ENCODE peak calls at places on chromosomes 1 and 21, in four cellular contexts. F is EL; C is pulmonary artery endothelial cell; D is effector CD4-positive, alpha-beta T cell. G is an unnamed sample.

GRCh38 chr1:197485790-197486189 is 217.7 kb downstream of the CRB1 start:
- DNase-seq in D (no peak), C (no peak), F (peak; percentile 5), G (no peak)

GRCh38 chr1:66598670-66599069 is 64.7 kb downstream of the SGIP1 start:
- DNase-seq in D (no peak), C (peak; percentile 7), F (peak; percentile 90), G (peak; percentile 90)

GRCh38 chr1:43774359-43774758 is 67.0 kb downstream of the ST3GAL3 start:
- DNase-seq in D (no peak), F (peak; percentile 81), C (no peak), G (peak; percentile 78)

GRCh38 chr1:202599669-202600431 is 110.4 kb downstream of the SYT2 start:
- DNase-seq in F (peak; percentile 83), D (no peak), C (peak; percentile 50), G (peak; percentile 85)

GRCh38 chr1:41314781-41315481 is 46.3 kb upstream of the FOXO6 start:
- DNase-seq in D (no peak), F (peak; percentile 31), C (no peak), G (peak; percentile 27)

GRCh38 chr21:35284199-35284598 is 235.1 kb upstream of the RUNX1 start:
- DNase-seq in F (no peak), D (no peak), C (no peak), G (no peak)

GRCh38 chr21:42845296-42845965 is 33.9 kb downstream of the WDR4 start:
- DNase-seq in C (no peak), D (no peak), F (no peak), G (no peak)

GRCh38 chr1:215394084-215394991 is 172.8 kb upstream of the KCTD3 start:
- DNase-seq in F (no peak), D (no peak), C (no peak), G (no peak)

GRCh38 chr1:116502915-116503314 is 67.9 kb downstream of the CD58 start:
- DNase-seq in D (no peak), C (no peak), F (no peak), G (no peak)

GRCh38 chr21:37546949-37547614 is 180.5 kb downstream of the DYRK1A start:
- DNase-seq in C (no peak), D (no peak), F (peak; percentile 43), G (no peak)

GRCh38 chr1:223221686-223222085 is 78.6 kb upstream of the TLR5 start:
- DNase-seq in C (no peak), D (no peak), F (no peak), G (no peak)

GRCh38 chr1:17531682-17532487 is 7.6 kb upstream of the ARHGEF10L start:
- DNase-seq in F (no peak), C (no peak), D (no peak), G (no peak)

GRCh38 chr1:46489169-46489637 is 433 bp upstream of the DMBX1 start:
- DNase-seq in F (no peak), C (no peak), D (no peak), G (no peak)

GRCh38 chr1:214708321-214708960 is 105.4 kb downstream of the CENPF start:
- DNase-seq in D (no peak), F (no peak), C (no peak), G (peak; percentile 57)

GRCh38 chr1:212110617-212111016 is 75.1 kb downstream of the DTL start:
- DNase-seq in F (no peak), D (no peak), C (no peak), G (no peak)

GRCh38 chr1:59107516-59107915 is 189.4 kb upstream of the FGGY start:
- DNase-seq in F (no peak), C (no peak), D (no peak), G (no peak)

GRCh38 chr1:28775121-28775942 is 36.6 kb upstream of the OPRD1 start:
- DNase-seq in D (peak; percentile 51), C (no peak), F (no peak), G (no peak)

GRCh38 chr1:7755448-7755847 is 15.6 kb upstream of the VAMP3 start:
- DNase-seq in F (peak; percentile 17), C (no peak), D (no peak), G (peak; percentile 51)

GRCh38 chr1:41102208-41102607 is 80.7 kb upstream of the SLFNL1 start:
- DNase-seq in D (no peak), F (peak; percentile 93), C (peak; percentile 88), G (peak; percentile 27)

GRCh38 chr21:35178812-35179211 is 129.7 kb upstream of the RUNX1 start:
- DNase-seq in F (peak; percentile 71), C (no peak), D (no peak), G (peak; percentile 89)

GRCh38 chr1:119918301-119918700 is 22.0 kb upstream of the ADAM30 start:
- DNase-seq in F (no peak), D (no peak), C (no peak), G (no peak)

GRCh38 chr1:197928849-197929336 is 11.7 kb downstream of the LHX9 start:
- DNase-seq in D (no peak), C (no peak), F (no peak), G (peak; percentile 26)

GRCh38 chr1:213119794-213120193 is 68.8 kb downstream of the RPS6KC1 start:
- DNase-seq in C (no peak), D (no peak), F (peak; percentile 46), G (peak; percentile 52)

GRCh38 chr1:91513160-91513559 is 12.5 kb downstream of the CDC7 start:
- DNase-seq in D (no peak), F (no peak), C (no peak), G (peak; percentile 45)

GRCh38 chr1:157352216-157352615 is 200.1 kb downstream of the FCRL5 start:
- DNase-seq in D (no peak), F (no peak), C (no peak), G (no peak)

GRCh38 chr1:236451796-236452373 is 57.8 kb downstream of the EDARADD start:
- DNase-seq in F (peak; percentile 27), C (no peak), D (peak; percentile 36), G (peak; percentile 43)

G was measured in ELR.